ENCODE peak calls at places on chromosomes 13 and 19, in six cellular contexts. S is fibroblast of lung, O is AG08396, W is brain microvascular endothelial cell, Q is HFFc6, R is KG1. J is an unnamed sample.

GRCh38 chr19:5522106-5522505 is 45.6 kb downstream of the TINCR start:
- DNase-seq in S (no peak), O (no peak), W (no peak), Q (no peak), R (no peak), J (no peak)

GRCh38 chr13:61052175-61052574 is 363.5 kb downstream of the PCDH20 start:
- DNase-seq in S (no peak), O (no peak), W (no peak), Q (no peak), R (no peak), J (no peak)

GRCh38 chr13:107069107-107069776 is 501.3 kb upstream of the ARGLU1 start:
- DNase-seq in S (peak; percentile 15), O (no peak), W (peak; percentile 20), Q (no peak), R (no peak), J (no peak)

GRCh38 chr13:26133851-26134250 is 82.0 kb upstream of the SHISA2 start:
- DNase-seq in S (no peak), O (no peak), W (no peak), Q (no peak), R (no peak), J (no peak)

GRCh38 chr19:6848986-6849385 is 38.4 kb upstream of the ADGRE1 start:
- DNase-seq in S (no peak), O (no peak), W (no peak), Q (no peak), R (no peak), J (no peak)

GRCh38 chr13:45932611-45933182 is 81.1 kb upstream of the SIAH3 start:
- DNase-seq in S (no peak), O (no peak), W (no peak), Q (no peak), R (peak; percentile 29), J (no peak)

GRCh38 chr19:33715462-33715861 is 81.2 kb upstream of the KCTD15 start:
- DNase-seq in S (no peak), O (no peak), W (no peak), Q (no peak), R (no peak), J (no peak)

GRCh38 chr19:48390188-48391099 is 907 bp downstream of the KDELR1 start:
- DNase-seq in S (peak; percentile 61), O (peak; percentile 72), W (peak; percentile 54), Q (peak; percentile 37), R (peak; percentile 63), J (peak; percentile 87)

GRCh38 chr19:21587549-21587948 is 82.1 kb downstream of the ZNF429 start:
- DNase-seq in S (no peak), O (no peak), W (no peak), Q (no peak), R (no peak), J (peak; percentile 26)

GRCh38 chr19:36081385-36081784 is 26.7 kb downstream of the WDR62 start:
- DNase-seq in S (no peak), O (no peak), W (no peak), Q (no peak), R (no peak), J (no peak)

GRCh38 chr19:46574533-46574932 is 26.6 kb upstream of the CALM3 start:
- DNase-seq in S (no peak), O (no peak), W (no peak), Q (no peak), R (no peak), J (no peak)

GRCh38 chr13:31053098-31053497 is 108.6 kb downstream of the HSPH1 start:
- DNase-seq in S (no peak), O (no peak), W (peak; percentile 21), Q (no peak), R (no peak), J (no peak)

GRCh38 chr19:3028305-3029069 is 593 bp downstream of the TLE2 start:
- DNase-seq in S (no peak), O (no peak), W (no peak), Q (no peak), R (no peak), J (no peak)

GRCh38 chr13:97141564-97142005 is 80.5 kb upstream of the MBNL2 start:
- DNase-seq in S (peak; percentile 86), O (peak; percentile 83), W (peak; percentile 89), Q (peak; percentile 87), R (no peak), J (no peak)

GRCh38 chr13:113001251-113002140 is 32.5 kb downstream of the MCF2L start:
- DNase-seq in S (peak; percentile 6), O (peak; percentile 45), W (peak; percentile 5), Q (no peak), R (no peak), J (no peak)

GRCh38 chr13:98050041-98050466 is 92.8 kb upstream of the FARP1 start:
- DNase-seq in S (peak; percentile 26), O (peak; percentile 22), W (peak; percentile 63), Q (peak; percentile 29), R (no peak), J (no peak)

GRCh38 chr19:41106177-41106576 is 8.1 kb upstream of the CYP2F1 start:
- DNase-seq in S (no peak), O (no peak), W (no peak), Q (no peak), R (no peak), J (no peak)

GRCh38 chr19:29529646-29530548 is 4.1 kb downstream of the VSTM2B start:
- DNase-seq in S (no peak), O (no peak), W (no peak), Q (no peak), R (no peak), J (no peak)

GRCh38 chr19:9791552-9792181 is 23.1 kb upstream of the ZNF846 start:
- DNase-seq in S (peak; percentile 96), O (peak; percentile 93), W (peak; percentile 96), Q (peak; percentile 85), R (peak; percentile 31), J (peak; percentile 97)